ENCODE peak calls at places on chromosomes 6 and 20, in nine cellular contexts. B is AML-193; M is nephron progenitor cell; A is stimulated activated CD4-positive, alpha-beta T cell treated with anti-CD3 and anti-CD28 coated beads, Interleukin-2, amount 100 ng/mL, for 4 hours; C is neural crest cell; J is Kasumi-1; L is NCI-H1436; X is Calu3; K is activated T-cell treated with anti-CD3 and anti-CD28 coated beads, Interleukin-2, amount 50 U/mL, for 4 hours. R is an unnamed sample.

GRCh38 chr6:105137388-105137787 is 42.4 kb downstream of the POPDC3 start:
- DNase-seq in A (no peak), B (no peak), L (no peak), M (peak; percentile 30), J (no peak), K (no peak), X (no peak), C (no peak), R (no peak)

GRCh38 chr20:25360631-25361286 is 29.9 kb downstream of the ABHD12 start:
- DNase-seq in A (no peak), B (peak; percentile 30), M (no peak), L (no peak), C (no peak), J (peak; percentile 69), K (no peak), X (no peak), R (no peak)

GRCh38 chr6:7532821-7533220 is 8.7 kb upstream of the DSP start:
- DNase-seq in M (no peak), C (no peak), K (no peak), B (no peak), X (no peak), J (no peak), L (no peak), A (no peak), R (no peak)

GRCh38 chr20:52800734-52801627 is 171.2 kb upstream of the TSHZ2 start:
- DNase-seq in J (no peak), A (no peak), B (no peak), K (no peak), L (no peak), X (no peak), C (no peak), M (no peak), R (no peak)

GRCh38 chr20:59770851-59771250 is 162.6 kb downstream of the SYCP2 start:
- DNase-seq in K (no peak), X (no peak), B (no peak), L (no peak), C (no peak), M (no peak), J (no peak), A (no peak), R (no peak)

GRCh38 chr6:30647802-30648460 is 998 bp downstream of the C6orf136 start:
- DNase-seq in X (no peak), M (no peak), B (peak; percentile 78), A (no peak), K (peak; percentile 57), J (no peak), C (no peak), L (peak; percentile 80), R (no peak)

GRCh38 chr6:160431231-160431630 is 83.1 kb downstream of the SLC22A3 start:
- DNase-seq in B (no peak), A (no peak), K (no peak), M (no peak), C (no peak), J (no peak), X (no peak), L (no peak), R (no peak)

GRCh38 chr20:36932476-36933426 is 18.8 kb downstream of the SAMHD1 start:
- DNase-seq in X (no peak), J (no peak), B (no peak), A (no peak), K (no peak), C (no peak), M (no peak), L (no peak), R (no peak)

GRCh38 chr6:146347690-146348089 is 195.9 kb upstream of the RAB32 start:
- DNase-seq in L (no peak), X (no peak), B (no peak), M (no peak), C (no peak), J (no peak), A (no peak), K (no peak), R (no peak)

GRCh38 chr6:42428326-42429041 is 23.2 kb downstream of the TRERF1 start:
- DNase-seq in C (no peak), A (peak; percentile 51), M (no peak), K (peak; percentile 33), J (no peak), L (no peak), X (no peak), B (no peak), R (no peak)

GRCh38 chr20:54058420-54059139 is 11.8 kb downstream of the BCAS1 start:
- DNase-seq in J (no peak), C (no peak), M (no peak), L (no peak), B (no peak), A (no peak), X (no peak), K (no peak), R (no peak)

GRCh38 chr6:159805418-159806020 is 5.4 kb downstream of the PNLDC1 start:
- DNase-seq in X (no peak), K (no peak), J (no peak), L (no peak), A (no peak), M (no peak), C (no peak), B (peak; percentile 25), R (no peak)

GRCh38 chr20:34986311-34987287 is 30.9 kb downstream of the MYH7B start:
- DNase-seq in X (no peak), K (no peak), C (no peak), B (no peak), A (no peak), J (no peak), L (no peak), M (no peak), R (no peak)

R was measured in activated T-helper 1 cell treated with anti-CD3 and anti-CD28 coated beads, Interleukin-12 subunit alpha, Interleukin-12 subunit beta, Interleukin-2, Interleukin-4 antibody, amounts not matched to agents 30 ng/mL and 10 ng/mL and 1 ng/mL, durations not matched to agents 14 hours and 24 hours and 36 hours.